ENCODE peak calls at places on chromosomes 13 and 19, in four cellular contexts. V is GM12878, P is A549, S is IMR-90. T is an unnamed sample.

GRCh38 chr13:71240906-71241305 is 626.1 kb downstream of the DACH1 start:
- DNase-seq in P (no peak), V (no peak), S (no peak), T (no peak)

GRCh38 chr19:4197228-4197624 is 14.7 kb downstream of the ANKRD24 start:
- DNase-seq in P (no peak), V (no peak), S (no peak), T (no peak)

GRCh38 chr13:34002141-34002540 is 184.2 kb downstream of the RFC3 start:
- DNase-seq in V (no peak), P (no peak), S (no peak), T (no peak)

GRCh38 chr13:105442941-105443340 is 1092.5 kb downstream of the EFNB2 start:
- DNase-seq in S (peak; percentile 100), V (no peak), P (peak; percentile 47), T (no peak)

GRCh38 chr13:74248477-74248876 is 114.3 kb upstream of the KLF12 start:
- DNase-seq in S (no peak), V (no peak), P (no peak), T (no peak)

GRCh38 chr13:46386996-46387851 is at the start of gene RUBCNL:
- DNase-seq in V (no peak), S (no peak), P (no peak), T (no peak)

GRCh38 chr19:13211426-13212308 is 61.5 kb downstream of the IER2 start:
- DNase-seq in P (no peak), V (no peak), S (no peak), T (no peak)

GRCh38 chr13:80116107-80116506 is 224.8 kb downstream of the SPRY2 start:
- DNase-seq in S (peak; percentile 88), V (no peak), P (no peak), T (no peak)

GRCh38 chr19:17686592-17687042 is 1.5 kb downstream of the UNC13A start:
- DNase-seq in V (no peak), P (peak; percentile 63), S (no peak), T (peak; percentile 74)

GRCh38 chr19:15025237-15025636 is 24.0 kb upstream of the CASP14 start:
- DNase-seq in V (no peak), P (peak; percentile 31), S (no peak), T (peak; percentile 6)

GRCh38 chr19:576768-577438 is 4.5 kb downstream of the BSG start:
- DNase-seq in S (no peak), V (no peak), P (no peak), T (no peak)

GRCh38 chr13:39522329-39522728 is 80.7 kb downstream of the LHFPL6 start:
- DNase-seq in P (no peak), S (no peak), V (no peak), T (no peak)

GRCh38 chr13:114226699-114227323 is 7.9 kb upstream of the CDC16 start:
- DNase-seq in V (peak; percentile 50), P (peak; percentile 60), S (peak; percentile 79), T (peak; percentile 68)

GRCh38 chr13:35164324-35164932 is 222.4 kb downstream of the NBEA start:
- DNase-seq in P (peak; percentile 2), S (peak; percentile 27), V (peak; percentile 40), T (peak; percentile 15)

GRCh38 chr13:107480130-107480529 is 735.2 kb downstream of the LIG4 start:
- DNase-seq in P (no peak), V (no peak), S (peak; percentile 56), T (no peak)
- TF ChIP-seq ELK1 in P (no peak), V (no peak), S (no peak), T (no peak)

DNA sequence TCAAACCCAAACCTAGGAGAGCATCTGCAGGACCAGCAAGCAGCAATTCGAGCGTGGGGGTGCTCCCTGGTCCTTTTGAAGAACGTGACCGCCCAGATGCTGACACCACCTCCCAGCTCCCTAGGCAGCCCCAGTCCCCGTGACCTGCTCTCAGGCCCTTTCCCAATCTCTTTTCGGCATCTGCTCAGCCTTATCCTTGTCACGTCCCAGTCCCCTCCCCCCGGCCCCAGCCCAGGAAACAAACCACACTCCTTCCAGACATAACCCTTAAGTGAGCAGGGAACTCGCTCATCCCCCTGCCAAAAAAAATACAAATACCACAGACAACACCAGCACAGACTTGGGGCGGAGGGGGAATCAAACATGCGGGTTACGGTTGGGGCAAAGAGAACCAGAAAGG is 3.3 kb downstream of the MLLT1 start:
- DNase-seq in V (no peak), S (peak; percentile 55), P (no peak), T (peak; percentile 94)
- TF ChIP-seq ELK1 in V (no peak), S (no peak), P (no peak), T (no peak)

GRCh38 chr13:111289251-111289650 is 31.2 kb upstream of the TEX29 start:
- DNase-seq in V (no peak), S (no peak), P (no peak), T (no peak)

GRCh38 chr13:111295896-111296295 is 24.5 kb upstream of the TEX29 start:
- DNase-seq in S (no peak), V (no peak), P (no peak), T (no peak)

GRCh38 chr13:111296417-111296816 is 24.0 kb upstream of the TEX29 start:
- DNase-seq in S (no peak), P (no peak), V (no peak), T (no peak)

GRCh38 chr13:111291908-111292307 is 28.5 kb upstream of the TEX29 start:
- DNase-seq in S (no peak), V (no peak), P (no peak), T (no peak)

GRCh38 chr13:111292710-111293485 is 27.5 kb upstream of the TEX29 start:
- DNase-seq in S (no peak), P (no peak), V (no peak), T (no peak)
- TF ChIP-seq ELK1 in S (no peak), P (no peak), V (no peak), T (no peak)

GRCh38 chr13:26423634-26424033 is 133.8 kb upstream of the WASF3 start:
- DNase-seq in P (no peak), S (peak; percentile 51), V (no peak), T (no peak)
- TF ChIP-seq ELK1 in P (no peak), S (no peak), V (no peak), T (no peak)

DNA sequence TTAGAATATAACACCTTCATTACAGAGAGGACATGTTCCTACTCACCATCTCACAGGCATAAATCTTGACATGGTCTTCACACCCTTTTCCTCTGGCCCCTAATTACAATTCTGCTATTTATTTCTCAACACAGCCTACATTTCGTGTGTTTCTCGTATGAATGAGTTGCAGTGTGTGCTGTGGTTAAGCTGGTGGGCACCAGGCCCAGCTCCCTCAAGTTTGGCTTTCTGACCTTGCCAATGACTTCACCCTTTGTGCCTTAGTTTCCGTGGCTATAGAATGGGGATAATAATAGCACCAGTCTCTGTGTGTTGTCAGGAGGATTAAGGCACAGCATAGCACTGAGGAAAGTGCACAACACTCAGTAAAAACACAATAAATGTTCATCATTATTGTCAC is 12.4 kb upstream of the KATNAL1 start:
- DNase-seq in V (no peak), P (no peak), S (no peak), T (no peak)
- TF ChIP-seq ELK1 in V (no peak), P (no peak), S (no peak), T (no peak)

DNA sequence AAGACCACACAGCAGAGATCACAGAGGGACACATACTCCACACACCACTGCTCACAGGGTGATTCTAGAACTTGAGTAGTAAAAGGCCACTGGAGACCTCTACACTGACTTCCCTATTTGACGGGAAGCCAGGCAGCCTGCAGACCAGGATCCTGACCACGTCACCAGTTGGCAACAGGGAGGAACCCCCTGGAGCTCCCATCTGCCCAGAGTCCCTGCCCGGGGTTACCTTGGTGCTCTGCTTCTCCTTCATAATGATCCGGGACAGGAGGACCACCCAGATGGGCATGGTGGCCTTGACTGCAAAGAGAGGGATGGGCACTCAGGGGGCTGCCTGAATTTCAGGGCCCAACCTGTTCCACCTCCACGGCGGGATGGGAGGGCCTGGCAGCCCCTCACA is 932 bp downstream of the SLC35E1 start:
- DNase-seq in S (peak; percentile 36), P (no peak), V (no peak), T (no peak)
- TF ChIP-seq ELK1 in S (no peak), P (no peak), V (no peak), T (no peak)

DNA sequence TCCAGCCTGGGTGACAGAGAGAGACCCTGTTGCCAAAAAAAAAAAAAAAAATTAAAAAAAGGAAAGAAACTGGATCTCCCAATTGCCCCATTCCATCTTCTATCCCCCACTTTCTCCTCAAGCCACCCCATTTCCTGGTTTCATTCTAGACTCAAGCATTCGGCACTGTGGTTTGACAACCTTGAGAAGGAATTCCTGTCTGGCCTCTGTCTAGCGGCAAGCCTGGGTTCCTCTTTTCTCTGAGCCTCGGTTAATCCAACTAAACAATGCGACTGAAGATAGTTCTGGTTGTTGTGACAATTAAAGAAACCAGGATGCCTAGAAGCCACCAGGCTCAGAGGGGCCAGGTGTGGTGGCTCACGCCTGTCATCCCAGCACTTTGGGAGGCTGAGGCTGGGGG is 3.3 kb upstream of the C3 start:
- DNase-seq in P (no peak), S (no peak), V (no peak), T (no peak)
- TF ChIP-seq ELK1 in P (no peak), S (no peak), V (no peak), T (no peak)

GRCh38 chr19:41441321-41441945 is 1.5 kb upstream of the ERICH4 start:
- DNase-seq in V (no peak), P (no peak), S (no peak), T (no peak)
- TF ChIP-seq ELK1 in V (no peak), P (no peak), S (no peak), T (no peak)

GRCh38 chr19:28934626-28935025 is 278.3 kb downstream of the UQCRFS1 start:
- DNase-seq in V (no peak), S (peak; percentile 40), P (no peak), T (no peak)
- TF ChIP-seq ELK1 in V (no peak), S (no peak), P (no peak), T (no peak)